ENCODE peak calls at places on chromosomes 5 and 9, in four cellular contexts. O is hepatocyte, F is uterus, Z is substantia nigra. P is an unnamed sample.

GRCh38 chr5:174093132-174093531 is 47.6 kb downstream of the NSG2 start:
- DNase-seq in O (no peak), F (no peak), Z (no peak), P (no peak)

GRCh38 chr5:139808481-139809330 is 13.1 kb downstream of the PSD2 start:
- DNase-seq in O (peak), F (no peak), Z (no peak), P (peak)

GRCh38 chr9:33850267-33850629 is 33.3 kb downstream of the UBE2R2 start:
- DNase-seq in O (no peak), F (no peak), Z (no peak), P (no peak)

GRCh38 chr9:121699271-121700164 is 48.1 kb downstream of the DAB2IP start:
- DNase-seq in O (peak), F (peak), Z (no peak), P (no peak)

GRCh38 chr9:111120526-111120925 is 82.3 kb upstream of the LPAR1 start:
- DNase-seq in O (no peak), F (no peak), Z (no peak), P (no peak)

GRCh38 chr9:21711504-21711903 is 90.9 kb upstream of the MTAP start:
- DNase-seq in O (no peak), F (no peak), Z (no peak), P (peak)

GRCh38 chr9:3865373-3865772 is 339.6 kb upstream of the RFX3 start:
- DNase-seq in O (no peak), F (no peak), Z (no peak), P (no peak)

GRCh38 chr5:136149891-136150290 is 17.2 kb downstream of the SMAD5 start:
- DNase-seq in O (no peak), F (no peak), Z (no peak), P (no peak)

GRCh38 chr5:42992035-42992570 is 48.0 kb downstream of the ANXA2R start:
- DNase-seq in O (peak), F (peak), Z (no peak), P (no peak)

GRCh38 chr5:65482727-65483473 is 1.2 kb upstream of the ADAMTS6 start:
- DNase-seq in O (peak), F (peak), Z (no peak), P (peak)

GRCh38 chr9:110148868-110149267 is 59.1 kb downstream of the C9orf152 start:
- DNase-seq in O (no peak), F (no peak), Z (no peak), P (no peak)

GRCh38 chr5:81397169-81397568 is 3.2 kb upstream of the ACOT12 start:
- DNase-seq in O (no peak), F (no peak), Z (no peak), P (no peak)

GRCh38 chr5:149581931-149582768 is 852 bp downstream of the ARHGEF37 start:
- DNase-seq in O (no peak), F (peak), Z (peak), P (no peak)

GRCh38 chr9:35834260-35835215 is 5.5 kb downstream of the TMEM8B start:
- DNase-seq in O (no peak), F (no peak), Z (no peak), P (no peak)

GRCh38 chr5:132295505-132296411 is 1.6 kb downstream of the SLC22A4 start:
- DNase-seq in O (no peak), F (no peak), Z (no peak), P (no peak)

GRCh38 chr9:131739988-131740648 is at the start of gene RAPGEF1:
- DNase-seq in O (peak), F (peak), Z (peak), P (peak)

GRCh38 chr5:154397652-154398406 is 48.0 kb upstream of the SAP30L start:
- DNase-seq in O (no peak), F (no peak), Z (no peak), P (no peak)

GRCh38 chr5:64457846-64458245 is 48.0 kb upstream of the RGS7BP start:
- DNase-seq in O (no peak), F (no peak), Z (no peak), P (peak)

GRCh38 chr5:1916041-1917001 is 33.6 kb upstream of the IRX4 start:
- DNase-seq in O (no peak), F (no peak), Z (no peak), P (no peak)

GRCh38 chr9:34546102-34546833 is 23.5 kb upstream of the ENHO start:
- DNase-seq in O (peak), F (no peak), Z (no peak), P (no peak)

GRCh38 chr9:18632624-18633407 is 158.9 kb downstream of the ADAMTSL1 start:
- DNase-seq in O (peak), F (peak), Z (no peak), P (peak)

GRCh38 chr9:102950341-102950740 is 44.8 kb upstream of the CYLC2 start:
- DNase-seq in O (no peak), F (no peak), Z (no peak), P (no peak)

GRCh38 chr5:76099286-76099702 is 16.1 kb downstream of the SV2C start:
- DNase-seq in O (no peak), F (no peak), Z (no peak), P (no peak)

DNA sequence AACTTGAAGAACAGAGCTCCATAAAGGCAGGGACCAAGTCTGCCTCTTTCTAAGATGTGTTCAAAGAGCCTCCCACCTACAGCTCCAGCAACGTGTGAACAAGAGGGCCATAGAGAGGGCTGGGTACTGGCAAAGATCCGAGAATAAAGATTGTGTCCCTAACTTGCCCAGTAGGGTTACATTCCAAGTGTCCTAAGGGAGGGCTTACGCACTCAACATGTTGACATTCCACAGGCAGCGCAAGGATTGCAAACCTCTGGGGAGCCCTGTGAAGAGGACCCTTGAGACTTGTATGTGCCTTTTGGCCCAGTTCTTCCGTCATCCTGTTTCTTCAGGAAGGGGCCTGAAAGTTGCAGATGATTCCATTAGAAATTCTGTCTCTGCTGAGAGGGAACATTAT is 48.2 kb upstream of the ENTREP1 start:
- DNase-seq in O (no peak), F (peak), Z (no peak), P (no peak)
- H3K27ac ChIP-seq in O (no peak), F (no peak), Z (no peak), P (no peak)

DNA sequence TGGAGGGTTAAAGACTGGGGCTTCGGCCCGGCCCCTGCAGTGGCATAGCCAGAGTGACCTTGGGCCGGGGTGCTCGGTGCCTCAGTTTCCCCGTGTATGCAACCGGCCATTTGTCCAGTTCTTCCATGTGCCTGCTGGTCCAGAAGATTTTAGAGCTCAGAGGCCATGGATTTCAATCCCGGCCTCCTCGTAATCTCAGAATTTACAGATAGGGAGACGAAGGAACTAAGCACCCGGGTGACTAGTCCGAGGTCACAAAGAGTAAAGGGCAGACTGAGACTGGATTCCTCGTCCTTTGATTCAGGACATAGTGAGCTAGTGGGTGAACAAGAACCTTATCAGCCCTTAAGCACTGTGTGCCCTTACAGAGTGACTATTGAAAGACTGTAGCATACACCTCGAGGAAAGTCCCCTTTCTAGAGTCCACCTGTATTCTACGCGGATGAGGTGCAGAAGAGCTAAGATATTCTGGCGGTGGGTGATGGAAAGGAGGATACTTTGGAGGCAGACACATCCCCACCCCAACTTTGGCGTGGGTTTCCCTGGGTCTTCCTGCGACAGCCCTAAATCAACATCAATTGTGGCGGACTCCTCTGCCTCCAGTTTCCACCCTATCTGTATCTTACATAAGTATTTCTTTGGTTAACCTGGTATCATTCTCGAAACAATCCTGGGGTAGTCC is 597 bp downstream of the SLC31A1 start:
- DNase-seq in O (no peak), F (no peak), Z (no peak), P (peak)
- H3K27ac ChIP-seq in O (peak), F (peak), Z (peak), P (peak)

GRCh38 chr9:112408285-112408684 is 28.4 kb downstream of the HSDL2 start:
- DNase-seq in O (no peak), F (no peak), Z (no peak), P (no peak)

GRCh38 chr9:112401175-112401815 is 21.4 kb downstream of the HSDL2 start:
- DNase-seq in O (no peak), F (no peak), Z (no peak), P (no peak)

GRCh38 chr9:112408819-112409218 is 28.9 kb downstream of the HSDL2 start:
- DNase-seq in O (no peak), F (no peak), Z (no peak), P (no peak)

GRCh38 chr9:112404367-112404979 is 24.6 kb downstream of the HSDL2 start:
- DNase-seq in O (no peak), F (no peak), Z (no peak), P (no peak)

GRCh38 chr9:112403802-112404201 is 23.9 kb downstream of the HSDL2 start:
- DNase-seq in O (no peak), F (no peak), Z (no peak), P (no peak)
- H3K27ac ChIP-seq in O (no peak), F (no peak), Z (no peak), P (no peak)

GRCh38 chr9:115143689-115144088 is 25.7 kb upstream of the TNC start:
- DNase-seq in O (no peak), F (no peak), Z (no peak), P (no peak)

GRCh38 chr9:115142090-115142489 is 24.1 kb upstream of the TNC start:
- DNase-seq in O (no peak), F (no peak), Z (no peak), P (no peak)

GRCh38 chr9:115146581-115147021 is 28.6 kb upstream of the TNC start:
- DNase-seq in O (peak), F (peak), Z (no peak), P (peak)

GRCh38 chr9:115142502-115143265 is 24.7 kb upstream of the TNC start:
- DNase-seq in O (no peak), F (no peak), Z (peak), P (no peak)

GRCh38 chr9:115144706-115145105 is 26.7 kb upstream of the TNC start:
- DNase-seq in O (no peak), F (no peak), Z (no peak), P (no peak)
- H3K27ac ChIP-seq in O (no peak), F (peak), Z (no peak), P (no peak)

DNA sequence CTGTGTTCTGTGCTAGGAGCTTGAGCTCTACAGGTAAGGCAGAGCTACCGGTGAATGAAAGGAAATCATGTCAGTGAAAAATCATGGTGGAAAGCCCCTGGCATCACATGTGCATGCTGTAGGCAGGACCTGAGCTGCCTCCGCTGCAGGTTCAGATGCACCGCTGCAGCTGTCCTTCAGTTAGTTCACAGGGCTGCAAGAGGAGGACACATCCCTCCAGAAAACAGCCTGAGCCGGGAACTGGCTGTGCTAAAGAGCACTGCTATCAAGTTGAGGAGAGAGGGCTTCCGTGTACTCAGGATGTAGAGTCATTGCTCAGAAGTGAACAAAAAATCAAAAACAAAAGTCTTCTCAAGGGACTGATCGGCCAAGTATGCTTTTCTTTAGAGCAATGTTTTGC is 138.6 kb downstream of the ERCC6L2 start:
- DNase-seq in O (no peak), F (no peak), Z (no peak), P (no peak)
- H3K27ac ChIP-seq in O (no peak), F (no peak), Z (no peak), P (no peak)

DNA sequence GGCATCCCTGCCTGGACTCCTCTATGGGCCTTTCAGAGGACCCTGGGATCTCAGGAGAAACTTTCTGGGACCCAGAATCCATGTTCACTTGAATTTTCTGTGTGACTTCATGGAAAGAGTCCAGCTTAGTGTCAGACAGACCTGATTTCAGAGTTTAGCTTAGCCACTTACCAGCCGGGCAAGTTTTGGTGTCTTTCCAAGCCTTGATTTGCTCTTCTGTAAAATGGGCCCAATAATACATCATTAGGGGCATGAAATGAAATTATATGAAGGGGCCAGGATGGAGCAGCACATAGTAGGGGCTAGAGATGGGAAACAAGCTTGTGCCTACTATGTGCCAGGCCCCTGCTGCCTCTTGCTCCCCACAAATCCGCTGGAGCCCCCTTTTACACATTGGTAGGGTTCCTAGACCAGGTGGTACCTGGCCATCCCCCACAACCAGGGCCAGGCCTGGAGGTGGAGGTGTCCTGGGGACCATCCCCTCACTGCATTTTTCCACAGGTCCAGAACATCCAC is 33.2 kb upstream of the RPL26L1 start:
- DNase-seq in O (no peak), F (no peak), Z (no peak), P (no peak)
- H3K27ac ChIP-seq in O (no peak), F (no peak), Z (no peak), P (peak)

GRCh38 chr5:12175914-12176585 is 271.8 kb upstream of the CTNND2 start:
- DNase-seq in O (no peak), F (no peak), Z (no peak), P (no peak)
- H3K27ac ChIP-seq in O (no peak), F (no peak), Z (no peak), P (no peak)

GRCh38 chr5:179377421-179378115 is 32.3 kb upstream of the ADAMTS2 start:
- DNase-seq in O (no peak), F (no peak), Z (no peak), P (no peak)
- H3K27ac ChIP-seq in O (peak), F (no peak), Z (no peak), P (no peak)

GRCh38 chr9:137127301-137128157 is 11.4 kb upstream of the GRIN1 start:
- DNase-seq in O (peak), F (no peak), Z (no peak), P (no peak)

GRCh38 chr9:137129456-137130175 is 9.3 kb upstream of the GRIN1 start:
- DNase-seq in O (peak), F (peak), Z (peak), P (peak)

GRCh38 chr9:137129089-137129455 is 9.9 kb upstream of the GRIN1 start:
- DNase-seq in O (no peak), F (no peak), Z (no peak), P (no peak)

GRCh38 chr9:137128158-137129088 is 10.5 kb upstream of the GRIN1 start:
- DNase-seq in O (no peak), F (no peak), Z (no peak), P (no peak)

GRCh38 chr9:137130176-137130755 is 8.7 kb upstream of the GRIN1 start:
- DNase-seq in O (no peak), F (no peak), Z (no peak), P (no peak)
- H3K27ac ChIP-seq in O (peak), F (no peak), Z (no peak), P (peak)

P was measured in RWPE1.